ENCODE peak calls at places on chromosome 14, in eight cellular contexts. Y is endothelial cell of umbilical vein, Z is AG04450, H is HCT116, X is mammary epithelial cell, S is neural progenitor cell, G is astrocyte of the cerebellum, N is cardiac muscle cell. P is an unnamed sample.

GRCh38 chr14:32078030-32078793 is 1.1 kb downstream of the ARHGAP5 start:
- DNase-seq in Y (peak; percentile 67), Z (no peak), H (no peak), X (peak; percentile 59), S (peak; percentile 27), G (no peak), N (peak; percentile 57), P (peak; percentile 63)

GRCh38 chr14:59098377-59098776 is 90.1 kb upstream of the DAAM1 start:
- DNase-seq in Y (no peak), Z (peak; percentile 87), H (no peak), X (peak; percentile 83), S (no peak), G (no peak), N (peak; percentile 82), P (no peak)

GRCh38 chr14:53180272-53181221 is 27.4 kb upstream of the DDHD1 start:
- DNase-seq in Y (no peak), Z (no peak), H (peak; percentile 76), X (no peak), S (peak; percentile 91), G (peak; percentile 3), N (peak; percentile 59), P (peak; percentile 59)

GRCh38 chr14:85288041-85288440 is 241.9 kb upstream of the FLRT2 start:
- DNase-seq in Y (no peak), Z (no peak), H (no peak), X (no peak), S (no peak), G (no peak), N (no peak), P (no peak)

GRCh38 chr14:52146504-52146903 is 77.6 kb upstream of the NID2 start:
- DNase-seq in Y (no peak), Z (no peak), H (no peak), X (no peak), S (no peak), G (no peak), N (no peak), P (no peak)

GRCh38 chr14:100498068-100498467 is 89.1 kb downstream of the BEGAIN start:
- DNase-seq in Y (no peak), Z (no peak), H (no peak), X (no peak), S (no peak), G (no peak), N (no peak), P (no peak)

GRCh38 chr14:99764222-99764706 is 28.9 kb upstream of the EML1 start:
- DNase-seq in Y (no peak), Z (no peak), H (no peak), X (no peak), S (no peak), G (no peak), N (no peak), P (no peak)

GRCh38 chr14:65462411-65462810 is 49.9 kb downstream of the FUT8 start:
- DNase-seq in Y (no peak), Z (peak; percentile 23), H (no peak), X (peak; percentile 90), S (no peak), G (peak; percentile 81), N (no peak), P (peak; percentile 82)

GRCh38 chr14:106436310-106436905 is 910.0 kb downstream of the TMEM121 start:
- DNase-seq in Y (no peak), Z (no peak), H (no peak), X (no peak), S (no peak), G (no peak), N (no peak), P (peak; percentile 35)

GRCh38 chr14:98168196-98168985 is 1103.6 kb downstream of the BCL11B start:
- DNase-seq in Y (no peak), Z (no peak), H (no peak), X (no peak), S (no peak), G (no peak), N (no peak), P (no peak)

GRCh38 chr14:104107101-104107581 is 21.6 kb downstream of the ASPG start:
- DNase-seq in Y (no peak), Z (no peak), H (no peak), X (no peak), S (no peak), G (no peak), N (no peak), P (no peak)

GRCh38 chr14:91396959-91397815 is 20.4 kb downstream of the CCDC88C start:
- DNase-seq in Y (peak; percentile 17), Z (no peak), H (no peak), X (no peak), S (no peak), G (no peak), N (no peak), P (peak; percentile 73)

DNA sequence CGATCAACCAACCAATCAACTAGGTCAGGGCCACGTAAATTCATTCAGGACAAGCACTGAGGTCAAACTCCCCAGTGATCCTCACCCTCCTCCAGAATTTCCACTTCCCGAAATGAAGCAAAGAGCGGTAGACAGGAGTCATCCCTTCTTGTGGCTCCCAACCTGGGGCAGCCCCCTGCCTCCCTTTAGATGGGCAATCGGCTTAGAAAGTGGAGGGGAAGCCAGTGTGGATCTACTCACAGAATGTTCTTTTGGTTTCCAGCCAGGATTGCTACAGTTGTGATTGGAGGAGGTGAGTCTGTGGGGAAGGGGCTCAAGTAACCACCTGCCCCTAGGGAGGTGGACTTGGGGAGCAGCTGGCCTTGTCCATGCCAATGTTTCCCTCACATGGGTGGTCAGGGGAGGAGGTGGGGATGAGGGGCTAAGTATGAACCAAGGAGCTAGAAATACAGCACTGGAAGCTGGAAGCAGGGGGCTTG is 4.1 kb downstream of the IFI27 start:
- DNase-seq in Y (no peak), Z (no peak), H (no peak), X (no peak), S (no peak), G (no peak), N (no peak), P (no peak)
- H3K4me3 ChIP-seq in Y (no peak overlapping the region), Z (no peak overlapping the region), H (no peak overlapping the region), X (no peak overlapping the region), S (no peak overlapping the region), G (no peak overlapping the region), N (no peak overlapping the region), P (no peak overlapping the region)

GRCh38 chr14:22837059-22837749 is 819 bp downstream of the MMP14 start:
- DNase-seq in Y (peak; percentile 67), Z (no peak), H (no peak), X (peak; percentile 36), S (peak; percentile 53), G (no peak), N (peak; percentile 70), P (no peak)
- TF ChIP-seq CTCF in Y (no peak), Z (peak; percentile 5), H (no peak), X (no peak), S (no peak), G (no peak), N (peak; percentile 5), P (no peak)

DNA sequence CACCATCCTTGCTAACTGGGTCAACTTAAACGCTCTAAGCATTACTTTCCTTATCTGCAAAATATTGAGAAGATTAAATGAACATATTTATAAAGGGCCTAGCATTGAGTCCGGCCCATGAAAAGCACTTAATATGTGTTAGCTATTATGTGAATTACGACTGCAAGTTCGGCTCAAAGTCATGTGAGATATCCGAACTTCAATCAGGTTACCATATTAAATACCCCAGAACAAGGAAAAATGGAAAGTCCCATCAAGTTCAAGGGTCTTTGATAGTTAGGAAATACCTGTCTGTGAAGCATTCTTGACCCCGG is 487 bp upstream of the NRDE2 start:
- DNase-seq in Y (no peak), Z (no peak), H (no peak), X (no peak), S (no peak), G (no peak), N (no peak), P (no peak)
- H3K4me3 ChIP-seq in Y (peak overlapping the region; percentile 35), Z (peak overlapping the region; percentile 74), H (peak overlapping the region; percentile 45), X (peak overlapping the region; percentile 71), S (peak overlapping the region; percentile 43), G (peak overlapping the region; percentile 56), N (peak overlapping the region; percentile 28), P (peak overlapping the region; percentile 86)

DNA sequence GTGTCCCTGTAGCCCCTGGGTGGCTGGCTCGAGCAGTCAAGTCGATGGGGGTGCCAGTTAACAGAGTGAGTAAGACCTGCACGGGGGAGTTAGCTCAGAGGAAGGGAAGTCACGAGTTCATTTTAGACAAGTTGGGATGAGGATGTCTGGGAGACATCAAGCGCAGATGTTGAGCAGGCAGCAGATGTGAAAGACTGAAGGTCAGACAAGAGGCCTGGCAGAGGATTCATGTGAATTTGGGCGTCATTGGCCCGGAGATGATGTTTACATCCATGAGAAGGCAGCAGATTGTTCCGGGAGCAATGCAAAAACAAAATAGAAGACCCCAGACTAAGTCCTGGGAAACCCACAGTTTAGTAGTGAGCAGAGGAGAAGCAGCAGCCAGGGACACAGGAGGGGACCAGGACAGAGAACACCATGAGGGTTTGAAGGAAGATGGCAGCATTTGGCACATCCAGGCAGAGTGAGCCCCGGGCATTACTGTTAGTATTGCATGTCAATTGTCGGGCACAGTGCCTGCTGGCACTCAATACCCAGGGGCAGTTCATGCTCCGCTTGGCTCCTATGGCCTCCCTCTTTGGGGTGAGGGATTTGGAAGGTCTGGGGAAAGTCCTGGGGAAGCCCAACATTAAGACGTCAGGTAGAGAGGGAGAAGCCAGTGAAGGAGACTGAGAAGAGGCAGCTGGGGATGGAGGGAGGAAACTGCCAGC is 15.1 kb downstream of the LTBP2 start:
- DNase-seq in Y (no peak), Z (peak; percentile 73), H (no peak), X (no peak), S (no peak), G (no peak), N (peak; percentile 86), P (no peak)
- TF ChIP-seq CTCF in Y (no peak), Z (no peak), H (no peak), X (no peak), S (no peak), G (no peak), N (no peak), P (no peak)

DNA sequence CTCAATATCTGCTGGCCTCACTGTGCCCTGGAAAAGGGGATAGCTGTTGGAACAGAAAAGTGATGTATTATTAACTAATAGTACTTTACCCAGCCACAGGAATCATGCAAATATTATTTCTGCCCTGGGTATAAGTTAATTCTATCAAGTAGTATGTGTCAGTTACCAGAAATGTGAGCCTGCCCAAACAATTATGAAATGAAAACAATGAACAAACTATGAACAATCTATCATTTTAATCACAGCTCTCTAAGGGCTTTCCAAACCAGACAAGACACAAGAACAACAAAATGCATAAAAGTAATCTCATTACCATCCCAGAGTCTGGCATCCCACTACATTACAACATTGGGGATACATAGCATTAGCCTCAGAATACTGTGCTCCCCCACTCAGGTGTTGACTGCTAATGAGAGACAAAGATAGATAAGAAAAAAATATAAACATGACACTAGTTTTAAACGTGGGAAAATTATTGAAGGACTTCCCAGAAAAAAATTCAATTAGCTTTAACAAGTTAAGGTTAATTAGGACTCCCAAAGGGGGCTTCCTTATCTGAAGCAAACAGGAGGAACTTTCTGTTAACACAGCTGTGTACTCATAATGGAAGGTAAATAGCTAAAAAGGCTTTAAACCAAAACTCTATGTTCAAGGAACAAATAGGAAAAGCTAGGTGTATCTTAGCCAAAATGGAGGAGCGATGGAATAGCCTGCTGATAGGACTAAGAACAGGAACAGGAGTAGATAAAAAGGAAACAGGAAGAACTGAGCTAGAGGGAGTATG is 3.3 kb downstream of the DCAF5 start:
- DNase-seq in Y (peak; percentile 13), Z (no peak), H (no peak), X (peak; percentile 63), S (no peak), G (no peak), N (no peak), P (no peak)
- H3K4me3 ChIP-seq in Y (no peak overlapping the region), Z (no peak overlapping the region), H (no peak overlapping the region), X (no peak overlapping the region), S (no peak overlapping the region), G (no peak overlapping the region), N (no peak overlapping the region), P (no peak overlapping the region)

GRCh38 chr14:40252817-40253447 is 820.7 kb upstream of the FBXO33 start:
- DNase-seq in Y (no peak), Z (no peak), H (peak; percentile 7), X (no peak), S (peak; percentile 14), G (no peak), N (no peak), P (no peak)
- TF ChIP-seq CTCF in Y (no peak), Z (no peak), H (no peak), X (no peak), S (peak; percentile 47), G (no peak), N (no peak), P (no peak)